ENCODE peak calls at places on chromosome 2, in six cellular contexts. N is heart left ventricle, F is RWPE1, E is foreskin keratinocyte, U is astrocyte, R is OCI-LY7. S is an unnamed sample.
A peak's percentile ranks its signal among the peaks of the same experiment; 100 is the strongest.

GRCh38 chr2:119579457-119580295 is 35.4 kb downstream of the CFAP221 start:
- DNase-seq in E (no peak), R (no peak), U (no peak), N (peak; percentile 48), F (no peak), S (no peak)

GRCh38 chr2:174259981-174260380 is 11.6 kb upstream of the OLA1 start:
- DNase-seq in N (no peak), E (peak; percentile 49), R (no peak), U (peak; percentile 47), F (peak; percentile 12), S (no peak)

GRCh38 chr2:8412082-8412481 is 269.8 kb upstream of the ID2 start:
- DNase-seq in N (no peak), U (no peak), E (no peak), F (no peak), R (no peak), S (no peak)

GRCh38 chr2:230048010-230048671 is 20.6 kb downstream of the SLC16A14 start:
- DNase-seq in R (no peak), E (no peak), U (no peak), F (no peak), N (no peak), S (no peak)

GRCh38 chr2:160005476-160005875 is 56.9 kb downstream of the PLA2R1 start:
- DNase-seq in F (no peak), R (no peak), E (no peak), U (no peak), N (no peak), S (no peak)

GRCh38 chr2:119541476-119541875 is 2.8 kb upstream of the CFAP221 start:
- DNase-seq in F (no peak), U (no peak), N (no peak), E (no peak), R (no peak), S (no peak)

GRCh38 chr2:26243643-26244478 is 571 bp downstream of the HADHA start:
- DNase-seq in F (peak; percentile 6), N (no peak), R (peak; percentile 59), E (peak; percentile 65), U (peak; percentile 23), S (no peak)

GRCh38 chr2:37634914-37635358 is 36.5 kb downstream of the CDC42EP3 start:
- DNase-seq in N (no peak), U (no peak), R (no peak), E (no peak), F (no peak), S (no peak)

GRCh38 chr2:241122376-241123002 is 20.4 kb upstream of the MTERF4 start:
- DNase-seq in U (no peak), N (no peak), F (no peak), R (no peak), E (no peak), S (no peak)

GRCh38 chr2:88077076-88077475 is 9.5 kb downstream of the SMYD1 start:
- DNase-seq in N (peak; percentile 71), R (no peak), E (no peak), U (no peak), F (no peak), S (no peak)

GRCh38 chr2:73225513-73226360 is 7.3 kb downstream of the PRADC1 start:
- DNase-seq in U (no peak), N (no peak), E (no peak), R (no peak), F (no peak), S (no peak)

GRCh38 chr2:182553483-182553882 is 126.6 kb upstream of the PDE1A start:
- DNase-seq in E (no peak), N (no peak), R (no peak), U (no peak), F (no peak), S (no peak)

GRCh38 chr2:145380436-145381017 is 860.6 kb upstream of the ZEB2 start:
- DNase-seq in R (no peak), N (no peak), E (peak; percentile 80), F (peak; percentile 74), U (peak; percentile 80), S (peak; percentile 33)

GRCh38 chr2:57076856-57077255 is 893.1 kb downstream of the CCDC85A start:
- DNase-seq in R (no peak), U (no peak), E (no peak), F (no peak), N (no peak), S (no peak)

GRCh38 chr2:173130521-173131467 is 55.1 kb downstream of the MAP3K20 start:
- DNase-seq in E (peak; percentile 73), U (no peak), F (no peak), N (no peak), R (no peak), S (no peak)

GRCh38 chr2:112474844-112475486 is 7.0 kb upstream of the TTL start:
- DNase-seq in R (no peak), U (peak; percentile 55), F (no peak), E (no peak), N (no peak), S (no peak)

GRCh38 chr2:10478298-10478625 is 30.1 kb upstream of the ODC1 start:
- DNase-seq in N (no peak), F (no peak), U (no peak), E (no peak), R (no peak), S (no peak)

GRCh38 chr2:127059559-127059958 is 47.4 kb downstream of the BIN1 start:
- DNase-seq in E (no peak), R (no peak), U (no peak), N (no peak), F (no peak), S (no peak)

GRCh38 chr2:201883559-201883958 is 77.2 kb downstream of the CDK15 start:
- DNase-seq in N (peak; percentile 86), F (no peak), U (peak; percentile 47), E (no peak), R (no peak), S (no peak)

GRCh38 chr2:182937864-182938263 is 71.4 kb upstream of the FRZB start:
- DNase-seq in R (no peak), N (no peak), F (peak; percentile 22), U (no peak), E (peak; percentile 77), S (no peak)

GRCh38 chr2:61135510-61135909 is 26.5 kb upstream of the C2orf74 start:
- DNase-seq in U (peak; percentile 41), E (peak; percentile 4), F (peak; percentile 28), R (peak; percentile 40), N (no peak), S (no peak)

DNA sequence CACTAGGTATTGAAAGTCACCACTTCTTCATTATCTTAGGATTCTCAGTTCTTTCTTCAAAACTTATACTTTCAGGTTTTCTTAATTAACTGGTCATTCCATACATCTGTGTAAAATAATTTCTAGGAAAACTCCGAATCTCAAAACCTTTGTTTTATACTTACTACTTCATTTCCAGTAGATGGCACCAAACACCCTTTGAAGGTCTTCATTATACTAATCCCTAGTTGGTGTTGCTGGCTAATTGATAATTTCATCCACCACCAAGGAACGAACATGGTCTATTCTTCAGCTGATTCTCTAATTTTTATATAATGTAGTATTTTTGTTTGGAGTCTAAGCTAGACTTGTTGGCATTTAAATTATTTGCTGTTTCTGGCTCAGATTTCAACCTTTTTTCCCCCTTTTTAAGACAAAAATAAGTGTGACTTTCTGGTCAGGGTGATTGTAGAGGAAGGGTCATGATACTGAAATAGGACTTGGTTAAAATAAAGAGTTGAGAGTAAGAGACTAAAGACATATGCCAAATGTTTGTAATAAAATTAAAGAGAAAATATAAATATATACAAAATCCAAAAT is 2.8 kb upstream of the MXD1 start:
- DNase-seq in E (peak; percentile 34), F (peak; percentile 50), U (peak; percentile 39), R (peak; percentile 81), N (no peak), S (no peak)
- H3K27ac ChIP-seq in E (no peak overlapping the region), F (no peak overlapping the region), U (no peak overlapping the region), R (no peak overlapping the region), N (peak overlapping the region; percentile 8), S (peak overlapping the region; percentile 88)

DNA sequence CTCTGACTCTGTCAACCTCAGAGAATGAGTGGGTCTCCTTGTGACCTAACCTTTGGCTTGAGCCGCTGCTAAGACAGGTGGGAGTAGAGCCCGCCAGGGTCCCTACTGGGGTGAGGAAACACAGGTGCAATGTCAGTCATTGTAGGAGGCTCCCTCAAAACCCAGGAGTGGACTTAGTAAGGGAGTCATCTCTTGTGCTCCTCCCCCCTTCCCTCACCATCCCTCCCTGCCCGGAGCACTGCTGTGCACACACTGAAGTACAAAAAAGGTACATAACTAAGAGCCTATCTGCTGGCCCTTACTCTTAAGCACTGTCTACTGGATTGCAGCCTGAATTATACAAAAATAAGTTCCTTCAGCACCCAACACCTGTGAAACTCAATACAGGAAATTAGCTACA is 77.2 kb downstream of the MYO3B start:
- DNase-seq in N (no peak), E (no peak), R (no peak), F (no peak), U (no peak), S (no peak)
- H3K27ac ChIP-seq in N (no peak overlapping the region), E (no peak overlapping the region), R (no peak overlapping the region), F (no peak overlapping the region), U (no peak overlapping the region), S (no peak overlapping the region)

GRCh38 chr2:120722603-120723421 is 12.9 kb upstream of the GLI2 start:
- DNase-seq in R (no peak), U (peak; percentile 89), N (no peak), E (no peak), F (no peak), S (no peak)
- H3K27ac ChIP-seq in R (no peak overlapping the region), U (peak overlapping the region; percentile 85), N (no peak overlapping the region), E (no peak overlapping the region), F (no peak overlapping the region), S (no peak overlapping the region)

GRCh38 chr2:100245681-100246080 is 76.6 kb downstream of the LONRF2 start:
- DNase-seq in N (no peak), F (no peak), U (no peak), E (no peak), R (no peak), S (no peak)
- H3K27ac ChIP-seq in N (no peak overlapping the region), F (no peak overlapping the region), U (no peak overlapping the region), E (no peak overlapping the region), R (no peak overlapping the region), S (no peak overlapping the region)

GRCh38 chr2:54496920-54497319 is 40.8 kb downstream of the SPTBN1 start:
- DNase-seq in U (no peak), R (peak; percentile 61), E (no peak), F (no peak), N (no peak), S (no peak)

GRCh38 chr2:54497738-54498680 is 41.9 kb downstream of the SPTBN1 start:
- DNase-seq in E (no peak), F (no peak), U (no peak), N (peak; percentile 64), R (peak; percentile 36), S (no peak)

GRCh38 chr2:54500404-54501147 is 44.4 kb downstream of the SPTBN1 start:
- DNase-seq in N (no peak), R (no peak), U (no peak), E (no peak), F (no peak), S (no peak)

GRCh38 chr2:54502731-54503130 is 46.6 kb downstream of the SPTBN1 start:
- DNase-seq in U (no peak), R (no peak), N (no peak), E (no peak), F (no peak), S (no peak)

DNA sequence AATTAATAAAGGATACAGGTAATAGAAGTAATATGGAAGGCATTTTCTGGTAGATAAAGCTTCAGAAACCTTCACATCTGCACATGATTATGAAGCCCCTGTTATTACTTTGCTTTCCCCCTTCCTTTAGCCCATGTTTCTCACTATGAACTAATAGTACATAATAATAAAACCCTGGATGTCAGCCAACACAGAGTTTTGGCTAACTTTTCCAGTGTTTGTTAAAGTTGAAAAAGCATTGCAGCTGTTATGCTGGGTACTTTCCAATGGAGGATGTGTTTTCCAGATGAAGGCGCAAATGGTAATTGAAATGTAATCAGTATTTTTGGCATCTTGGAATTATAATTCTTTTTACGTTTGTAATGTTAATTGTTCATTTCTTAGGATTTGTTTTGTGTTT is 43.5 kb downstream of the SPTBN1 start:
- DNase-seq in N (no peak), U (no peak), R (no peak), F (no peak), E (no peak), S (no peak)
- H3K27ac ChIP-seq in N (peak overlapping the region; percentile 56), U (no peak overlapping the region), R (no peak overlapping the region), F (no peak overlapping the region), E (no peak overlapping the region), S (no peak overlapping the region)